ENCODE peak calls at places on chromosomes 12 and 14, in six cellular contexts. One of them, this sample, is unnamed.

GRCh38 chr14:77653473-77653872 is 37.0 kb upstream of the SPTLC2 start:
- DNase-seq in NCI-H1092: no peak
- DNase-seq in A673: no peak
- DNase-seq in HCEC 1CT: peak
- DNase-seq in neuronal stem cell: no peak
- DNase-seq in EH: no peak
- DNase-seq in this sample: peak

GRCh38 chr14:24238123-24238522 is 4.3 kb downstream of the TINF2 start:
- DNase-seq in NCI-H1092: no peak
- DNase-seq in A673: no peak
- DNase-seq in HCEC 1CT: no peak
- DNase-seq in neuronal stem cell: no peak
- DNase-seq in EH: no peak
- DNase-seq in this sample: peak

GRCh38 chr12:15227004-15227679 is 5.9 kb upstream of the RERG start:
- DNase-seq in NCI-H1092: peak
- DNase-seq in A673: peak
- DNase-seq in HCEC 1CT: peak
- DNase-seq in neuronal stem cell: peak
- DNase-seq in EH: peak
- DNase-seq in this sample: peak

GRCh38 chr14:105201928-105202513 is 20.9 kb upstream of the NUDT14 start:
- DNase-seq in NCI-H1092: no peak
- DNase-seq in A673: no peak
- DNase-seq in HCEC 1CT: no peak
- DNase-seq in neuronal stem cell: no peak
- DNase-seq in EH: no peak
- DNase-seq in this sample: no peak

GRCh38 chr12:6916426-6917200 is 2.2 kb downstream of the ENO2 start:
- DNase-seq in NCI-H1092: no peak
- DNase-seq in A673: no peak
- DNase-seq in HCEC 1CT: no peak
- DNase-seq in neuronal stem cell: no peak
- DNase-seq in EH: no peak
- DNase-seq in this sample: no peak

GRCh38 chr14:68099348-68100045 is 279.9 kb downstream of the RAD51B start:
- DNase-seq in NCI-H1092: no peak
- DNase-seq in A673: no peak
- DNase-seq in HCEC 1CT: no peak
- DNase-seq in neuronal stem cell: no peak
- DNase-seq in EH: no peak
- DNase-seq in this sample: no peak

GRCh38 chr14:32329146-32329545 is at the start of gene AKAP6:
- DNase-seq in NCI-H1092: no peak
- DNase-seq in A673: no peak
- DNase-seq in HCEC 1CT: no peak
- DNase-seq in neuronal stem cell: peak
- DNase-seq in EH: no peak
- DNase-seq in this sample: no peak

GRCh38 chr12:104520242-104520900 is 63.6 kb downstream of the CHST11 start:
- DNase-seq in NCI-H1092: peak
- DNase-seq in A673: no peak
- DNase-seq in HCEC 1CT: no peak
- DNase-seq in neuronal stem cell: no peak
- DNase-seq in EH: no peak
- DNase-seq in this sample: no peak

GRCh38 chr12:113359133-113359938 is 949 bp downstream of the PLBD2 start:
- DNase-seq in NCI-H1092: no peak
- DNase-seq in A673: no peak
- DNase-seq in HCEC 1CT: peak
- DNase-seq in neuronal stem cell: no peak
- DNase-seq in EH: peak
- DNase-seq in this sample: peak

GRCh38 chr12:121144416-121144914 is 11.8 kb downstream of the P2RX7 start:
- DNase-seq in NCI-H1092: no peak
- DNase-seq in A673: no peak
- DNase-seq in HCEC 1CT: peak
- DNase-seq in neuronal stem cell: no peak
- DNase-seq in EH: peak
- DNase-seq in this sample: peak

GRCh38 chr12:105024926-105025325 is 38.8 kb downstream of the NOPCHAP1 start:
- DNase-seq in NCI-H1092: no peak
- DNase-seq in A673: no peak
- DNase-seq in HCEC 1CT: no peak
- DNase-seq in neuronal stem cell: no peak
- DNase-seq in EH: no peak
- DNase-seq in this sample: no peak

This sample was measured in ELR.